ENCODE peak calls at places on chromosomes 4 and X, in five cellular contexts. One of them, this sample, is unnamed.

GRCh38 chrX:37701588-37701987 is 16.0 kb downstream of the XK start:
- DNase-seq in upper lobe of right lung: no peak
- DNase-seq in fibroblast of lung: no peak
- DNase-seq in left lung: no peak
- DNase-seq in H7: peak
- DNase-seq in this sample: no peak

GRCh38 chr4:94701606-94702300 is 56.0 kb upstream of the BMPR1B start:
- DNase-seq in H7: no peak
- DNase-seq in upper lobe of right lung: no peak
- DNase-seq in fibroblast of lung: no peak
- DNase-seq in left lung: no peak
- DNase-seq in this sample: no peak

GRCh38 chr4:173360587-173361221 is 10.1 kb upstream of the SAP30 start:
- DNase-seq in fibroblast of lung: peak
- DNase-seq in H7: peak
- DNase-seq in upper lobe of right lung: no peak
- DNase-seq in left lung: no peak
- DNase-seq in this sample: no peak

GRCh38 chrX:281166-281999 is at the start of gene PLCXD1:
- DNase-seq in H7: peak
- DNase-seq in fibroblast of lung: peak
- DNase-seq in upper lobe of right lung: peak
- DNase-seq in left lung: peak
- DNase-seq in this sample: no peak

GRCh38 chrX:38224160-38224559 is 3.5 kb upstream of the SRPX start:
- DNase-seq in H7: no peak
- DNase-seq in upper lobe of right lung: no peak
- DNase-seq in fibroblast of lung: no peak
- DNase-seq in left lung: no peak
- DNase-seq in this sample: no peak

GRCh38 chr4:82948647-82949204 is 48.2 kb downstream of the THAP9 start:
- DNase-seq in H7: no peak
- DNase-seq in upper lobe of right lung: no peak
- DNase-seq in fibroblast of lung: peak
- DNase-seq in left lung: no peak
- DNase-seq in this sample: no peak

GRCh38 chr4:152045781-152046571 is 285.2 kb upstream of the GATB start:
- DNase-seq in fibroblast of lung: no peak
- DNase-seq in H7: peak
- DNase-seq in upper lobe of right lung: peak
- DNase-seq in left lung: peak
- DNase-seq in this sample: no peak

GRCh38 chr4:72295966-72296557 is 264.3 kb downstream of the NPFFR2 start:
- DNase-seq in upper lobe of right lung: no peak
- DNase-seq in left lung: no peak
- DNase-seq in H7: peak
- DNase-seq in fibroblast of lung: peak
- DNase-seq in this sample: no peak

GRCh38 chrX:46328133-46328532 is 217.1 kb downstream of the ZNF674 start:
- DNase-seq in fibroblast of lung: no peak
- DNase-seq in upper lobe of right lung: no peak
- DNase-seq in H7: no peak
- DNase-seq in left lung: no peak
- DNase-seq in this sample: no peak

GRCh38 chrX:116272328-116272727 is 101.8 kb downstream of the AGTR2 start:
- DNase-seq in fibroblast of lung: peak
- DNase-seq in left lung: no peak
- DNase-seq in H7: no peak
- DNase-seq in upper lobe of right lung: no peak
- DNase-seq in this sample: peak

GRCh38 chr4:52912608-52913007 is 50.5 kb downstream of the RASL11B start:
- DNase-seq in H7: no peak
- DNase-seq in upper lobe of right lung: no peak
- DNase-seq in left lung: no peak
- DNase-seq in fibroblast of lung: no peak
- DNase-seq in this sample: no peak

GRCh38 chrX:24782011-24782410 is 88.3 kb downstream of the POLA1 start:
- DNase-seq in fibroblast of lung: no peak
- DNase-seq in upper lobe of right lung: no peak
- DNase-seq in H7: no peak
- DNase-seq in left lung: no peak
- DNase-seq in this sample: no peak

GRCh38 chr4:40840985-40841571 is 91.3 kb downstream of the NSUN7 start:
- DNase-seq in upper lobe of right lung: peak
- DNase-seq in H7: peak
- DNase-seq in fibroblast of lung: peak
- DNase-seq in left lung: peak
- DNase-seq in this sample: peak

GRCh38 chrX:154727418-154728323 is 23.2 kb downstream of the GAB3 start:
- DNase-seq in H7: no peak
- DNase-seq in upper lobe of right lung: no peak
- DNase-seq in left lung: peak
- DNase-seq in fibroblast of lung: peak
- DNase-seq in this sample: no peak

GRCh38 chr4:183161630-183162029 is 62.6 kb downstream of the WWC2 start:
- DNase-seq in upper lobe of right lung: no peak
- DNase-seq in H7: no peak
- DNase-seq in left lung: no peak
- DNase-seq in fibroblast of lung: no peak
- DNase-seq in this sample: no peak

GRCh38 chr4:67915400-67915966 is 31.7 kb upstream of the TMPRSS11D start:
- DNase-seq in upper lobe of right lung: no peak
- DNase-seq in fibroblast of lung: no peak
- DNase-seq in left lung: no peak
- DNase-seq in H7: no peak
- DNase-seq in this sample: no peak

GRCh38 chrX:74804574-74804973 is 120.7 kb downstream of the NEXMIF start:
- DNase-seq in left lung: no peak
- DNase-seq in upper lobe of right lung: no peak
- DNase-seq in fibroblast of lung: no peak
- DNase-seq in H7: no peak
- DNase-seq in this sample: no peak

GRCh38 chr4:105543881-105544280 is 8.5 kb upstream of the ARHGEF38 start:
- DNase-seq in left lung: no peak
- DNase-seq in upper lobe of right lung: no peak
- DNase-seq in H7: no peak
- DNase-seq in fibroblast of lung: no peak
- DNase-seq in this sample: no peak

GRCh38 chr4:152246659-152247058 is 289.2 kb downstream of the FBXW7 start:
- DNase-seq in upper lobe of right lung: no peak
- DNase-seq in fibroblast of lung: no peak
- DNase-seq in H7: no peak
- DNase-seq in left lung: no peak
- DNase-seq in this sample: no peak

GRCh38 chr4:15765910-15766703 is 12.0 kb upstream of the CD38 start:
- DNase-seq in upper lobe of right lung: no peak
- DNase-seq in left lung: no peak
- DNase-seq in H7: no peak
- DNase-seq in fibroblast of lung: no peak
- DNase-seq in this sample: no peak

GRCh38 chr4:11004818-11005217 is 320.2 kb upstream of the CLNK start:
- DNase-seq in upper lobe of right lung: no peak
- DNase-seq in fibroblast of lung: no peak
- DNase-seq in left lung: no peak
- DNase-seq in H7: peak
- DNase-seq in this sample: no peak

GRCh38 chrX:137195991-137196390 is 162.2 kb upstream of the GPR101 start:
- DNase-seq in left lung: no peak
- DNase-seq in H7: no peak
- DNase-seq in fibroblast of lung: no peak
- DNase-seq in upper lobe of right lung: no peak
- DNase-seq in this sample: no peak

GRCh38 chr4:171583790-171584189 is 229.4 kb upstream of the GALNTL6 start:
- DNase-seq in H7: no peak
- DNase-seq in upper lobe of right lung: no peak
- DNase-seq in left lung: no peak
- DNase-seq in fibroblast of lung: no peak
- DNase-seq in this sample: no peak

GRCh38 chr4:171588764-171589163 is 224.4 kb upstream of the GALNTL6 start:
- DNase-seq in left lung: no peak
- DNase-seq in upper lobe of right lung: no peak
- DNase-seq in H7: no peak
- DNase-seq in fibroblast of lung: no peak
- DNase-seq in this sample: no peak

GRCh38 chr4:171582961-171583581 is 230.1 kb upstream of the GALNTL6 start:
- DNase-seq in fibroblast of lung: no peak
- DNase-seq in left lung: no peak
- DNase-seq in upper lobe of right lung: no peak
- DNase-seq in H7: no peak
- DNase-seq in this sample: no peak

DNA sequence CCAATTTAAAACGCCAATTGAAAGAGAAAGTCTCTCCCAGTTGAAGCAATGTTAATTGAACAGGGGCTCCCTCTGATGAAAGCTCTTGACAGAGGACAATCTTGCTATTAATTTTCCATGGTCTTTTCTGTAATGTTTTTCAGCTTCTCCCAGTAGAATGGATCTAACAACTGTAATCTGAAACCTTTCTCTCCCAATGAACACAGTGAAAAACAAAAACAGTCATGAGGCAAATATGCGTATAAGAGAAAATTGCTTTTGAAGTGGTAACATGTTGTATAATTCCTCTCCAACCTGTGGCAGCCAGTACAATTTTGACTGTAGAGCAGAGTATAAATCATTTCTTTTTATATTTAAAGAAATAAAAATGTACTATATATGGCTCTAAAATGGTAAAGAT is 225.1 kb upstream of the GALNTL6 start:
- DNase-seq in fibroblast of lung: no peak
- DNase-seq in upper lobe of right lung: no peak
- DNase-seq in left lung: no peak
- DNase-seq in H7: no peak
- DNase-seq in this sample: no peak
- H3K4me3 ChIP-seq in fibroblast of lung: no peak
- H3K4me3 ChIP-seq in upper lobe of right lung: no peak
- H3K4me3 ChIP-seq in left lung: no peak
- H3K4me3 ChIP-seq in H7: no peak
- H3K4me3 ChIP-seq in this sample: no peak

GRCh38 chr4:31054295-31054694 is 334.1 kb downstream of the PCDH7 start:
- DNase-seq in left lung: no peak
- DNase-seq in H7: no peak
- DNase-seq in fibroblast of lung: no peak
- DNase-seq in upper lobe of right lung: no peak
- DNase-seq in this sample: no peak

GRCh38 chr4:31065086-31065485 is 344.9 kb downstream of the PCDH7 start:
- DNase-seq in upper lobe of right lung: no peak
- DNase-seq in fibroblast of lung: no peak
- DNase-seq in H7: no peak
- DNase-seq in left lung: no peak
- DNase-seq in this sample: no peak

GRCh38 chr4:31058656-31059055 is 338.5 kb downstream of the PCDH7 start:
- DNase-seq in fibroblast of lung: no peak
- DNase-seq in left lung: no peak
- DNase-seq in H7: no peak
- DNase-seq in upper lobe of right lung: no peak
- DNase-seq in this sample: no peak

GRCh38 chr4:31059753-31060522 is 339.8 kb downstream of the PCDH7 start:
- DNase-seq in left lung: no peak
- DNase-seq in H7: no peak
- DNase-seq in upper lobe of right lung: no peak
- DNase-seq in fibroblast of lung: peak
- DNase-seq in this sample: no peak
- H3K4me3 ChIP-seq in left lung: no peak
- H3K4me3 ChIP-seq in H7: no peak
- H3K4me3 ChIP-seq in upper lobe of right lung: no peak
- H3K4me3 ChIP-seq in fibroblast of lung: no peak
- H3K4me3 ChIP-seq in this sample: no peak

DNA sequence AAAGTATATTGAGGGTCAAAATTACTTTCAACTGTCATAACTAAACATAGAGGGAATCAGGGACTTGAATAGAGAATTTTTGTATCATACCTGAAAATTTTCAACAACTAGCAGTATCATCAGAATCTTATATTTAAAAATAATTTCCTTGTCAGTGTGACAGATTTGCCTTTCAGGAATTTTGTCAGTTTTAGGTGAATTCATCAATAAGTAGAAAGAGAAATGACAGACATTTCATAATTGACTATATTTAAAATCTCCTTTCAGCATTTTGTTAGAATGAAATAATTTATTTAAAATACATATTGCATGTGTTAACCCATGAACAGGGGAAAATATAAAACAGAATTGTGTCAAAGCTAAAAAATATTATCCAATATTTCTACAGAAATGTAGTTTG is 8.6 kb upstream of the PDCL2 start:
- DNase-seq in H7: no peak
- DNase-seq in left lung: no peak
- DNase-seq in fibroblast of lung: no peak
- DNase-seq in upper lobe of right lung: no peak
- DNase-seq in this sample: no peak
- H3K4me3 ChIP-seq in H7: no peak
- H3K4me3 ChIP-seq in left lung: no peak
- H3K4me3 ChIP-seq in fibroblast of lung: no peak
- H3K4me3 ChIP-seq in upper lobe of right lung: no peak
- H3K4me3 ChIP-seq in this sample: no peak

DNA sequence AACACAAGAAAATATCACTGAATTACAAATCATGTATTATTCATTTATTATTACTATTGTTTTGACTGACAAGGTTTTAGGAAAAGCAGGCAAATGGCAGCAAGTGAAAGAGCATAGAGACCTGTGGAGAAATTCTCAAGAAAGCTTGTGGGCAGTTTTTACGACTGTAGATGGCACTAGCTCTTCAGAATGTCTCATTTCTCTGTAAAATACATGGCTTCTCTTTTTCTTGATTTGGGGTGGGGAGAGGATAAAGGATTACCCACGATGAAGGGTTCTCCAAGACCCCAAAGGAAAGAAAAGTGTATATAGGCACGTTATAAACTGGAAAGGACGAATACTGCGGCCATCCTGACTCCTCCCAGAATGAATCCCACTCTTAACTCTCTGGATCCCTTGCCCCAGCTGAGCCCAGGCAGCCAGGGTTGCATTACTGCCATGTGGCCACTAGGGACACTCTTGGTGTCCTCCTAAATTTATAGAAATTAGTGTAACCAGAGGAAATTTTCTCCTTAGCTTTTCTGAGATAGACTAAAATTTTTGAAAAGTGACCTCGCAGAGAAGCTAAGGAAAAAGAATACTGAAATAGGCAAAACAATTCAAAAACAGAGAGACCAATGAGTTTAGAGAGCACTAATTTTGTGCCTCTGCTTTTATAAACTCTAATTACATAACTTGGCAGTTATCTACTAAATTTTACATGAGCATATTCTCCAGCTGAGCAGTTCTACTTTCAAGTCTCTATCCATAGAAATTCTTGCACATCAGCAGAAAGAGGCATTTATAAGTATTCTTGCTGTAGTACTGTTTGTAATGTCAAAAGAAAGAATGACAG is 37.7 kb upstream of the PCDH19 start:
- DNase-seq in H7: peak
- DNase-seq in left lung: peak
- DNase-seq in upper lobe of right lung: no peak
- DNase-seq in fibroblast of lung: peak
- DNase-seq in this sample: no peak
- H3K4me3 ChIP-seq in H7: peak
- H3K4me3 ChIP-seq in left lung: no peak
- H3K4me3 ChIP-seq in upper lobe of right lung: peak
- H3K4me3 ChIP-seq in fibroblast of lung: no peak
- H3K4me3 ChIP-seq in this sample: peak

GRCh38 chr4:139691-140090 is 15.4 kb downstream of the ZNF718 start:
- DNase-seq in upper lobe of right lung: no peak
- DNase-seq in fibroblast of lung: no peak
- DNase-seq in left lung: no peak
- DNase-seq in H7: no peak
- DNase-seq in this sample: no peak
- H3K4me3 ChIP-seq in upper lobe of right lung: no peak
- H3K4me3 ChIP-seq in fibroblast of lung: no peak
- H3K4me3 ChIP-seq in left lung: no peak
- H3K4me3 ChIP-seq in H7: no peak
- H3K4me3 ChIP-seq in this sample: no peak

This sample was measured in skeletal muscle cell.